ENCODE peak calls at places on chromosomes 3 and 15, in six cellular contexts. Z is H1, B is K562, S is GM12891, K is HepG2, D is GM12878. U is an unnamed sample.

GRCh38 chr3:49972656-49973055 is 32.7 kb downstream of the RBM6 start:
- DNase-seq in Z (no peak), B (no peak), K (peak), D (no peak), S (no peak), U (no peak)

GRCh38 chr3:136075816-136076215 is 110.3 kb downstream of the PPP2R3A start:
- DNase-seq in K (no peak), Z (no peak), S (no peak), D (no peak), B (no peak), U (no peak)

GRCh38 chr15:77747175-77748077 is 114.7 kb upstream of the LINGO1 start:
- DNase-seq in K (no peak), S (no peak), Z (no peak), B (peak), D (no peak), U (no peak)

GRCh38 chr3:39106281-39107055 is 959 bp downstream of the GORASP1 start:
- DNase-seq in K (no peak), B (no peak), S (no peak), Z (no peak), D (no peak), U (no peak)

GRCh38 chr3:123289336-123290106 is 87.8 kb downstream of the SEC22A start:
- DNase-seq in B (no peak), S (no peak), D (no peak), K (no peak), Z (no peak), U (no peak)

GRCh38 chr3:60582285-60582684 is 669.0 kb downstream of the FHIT start:
- DNase-seq in S (no peak), D (no peak), Z (no peak), B (no peak), K (no peak), U (no peak)

GRCh38 chr3:58683001-58683845 is 16.6 kb upstream of the FAM3D start:
- DNase-seq in K (no peak), Z (no peak), B (no peak), D (peak), S (no peak), U (no peak)

GRCh38 chr15:38069001-38069400 is 134.6 kb downstream of the TMCO5A start:
- DNase-seq in D (peak), Z (no peak), S (peak), B (no peak), K (no peak), U (peak)

GRCh38 chr15:92657486-92657885 is 1.9 kb upstream of the FAM174B start:
- DNase-seq in Z (peak), D (no peak), S (no peak), B (no peak), K (no peak), U (no peak)

GRCh38 chr3:13172644-13173013 is 99.4 kb upstream of the IQSEC1 start:
- DNase-seq in D (no peak), K (no peak), S (no peak), B (no peak), Z (no peak), U (no peak)

GRCh38 chr3:195056506-195056905 is 214.5 kb downstream of the XXYLT1 start:
- DNase-seq in S (no peak), Z (no peak), K (no peak), D (no peak), B (no peak), U (no peak)

GRCh38 chr3:149641011-149641728 is 16.7 kb downstream of the WWTR1 start:
- DNase-seq in S (no peak), Z (no peak), K (peak), B (no peak), D (no peak), U (no peak)

GRCh38 chr3:72663429-72663828 is 184.8 kb downstream of the SHQ1 start:
- DNase-seq in D (no peak), Z (no peak), B (no peak), K (peak), S (no peak), U (no peak)

GRCh38 chr15:44882499-44882968 is 74.0 kb upstream of the TERB2 start:
- DNase-seq in Z (no peak), K (no peak), D (peak), S (no peak), B (no peak), U (no peak)

GRCh38 chr3:197339841-197340520 is 41.6 kb upstream of the DLG1 start:
- DNase-seq in D (no peak), K (peak), Z (no peak), S (no peak), B (no peak), U (no peak)

GRCh38 chr3:101690972-101691371 is 4.5 kb upstream of the RPL24 start:
- DNase-seq in S (no peak), Z (no peak), B (peak), D (no peak), K (no peak), U (no peak)

GRCh38 chr3:115783938-115784738 is 160.8 kb downstream of the GAP43 start:
- DNase-seq in S (peak), K (peak), D (peak), Z (peak), B (peak), U (peak)
- TF ChIP-seq POLR2A in S (no peak), K (peak), D (peak), Z (no peak), B (no peak), U (no peak)

GRCh38 chr3:186932281-186933181 is 2.2 kb downstream of the ST6GAL1 start:
- DNase-seq in D (no peak), B (no peak), Z (no peak), K (no peak), S (no peak), U (no peak)
- TF ChIP-seq POLR2AphosphoS5 in D (no peak), B (no peak), Z (no peak), K (no peak), S (no peak), U (no peak)

GRCh38 chr15:55740479-55740878 is 2.5 kb downstream of the PRTG start:
- DNase-seq in Z (no peak), K (no peak), D (no peak), S (no peak), B (no peak), U (no peak)

GRCh38 chr15:55742927-55743614 is at the start of gene PRTG:
- DNase-seq in S (peak), B (peak), Z (peak), D (no peak), K (peak), U (peak)

GRCh38 chr15:55742498-55742926 is 440 bp downstream of the PRTG start:
- DNase-seq in D (no peak), Z (no peak), B (no peak), K (no peak), S (peak), U (peak)

GRCh38 chr15:55740981-55741591 is 1.9 kb downstream of the PRTG start:
- DNase-seq in S (no peak), B (no peak), K (no peak), Z (no peak), D (no peak), U (no peak)

DNA sequence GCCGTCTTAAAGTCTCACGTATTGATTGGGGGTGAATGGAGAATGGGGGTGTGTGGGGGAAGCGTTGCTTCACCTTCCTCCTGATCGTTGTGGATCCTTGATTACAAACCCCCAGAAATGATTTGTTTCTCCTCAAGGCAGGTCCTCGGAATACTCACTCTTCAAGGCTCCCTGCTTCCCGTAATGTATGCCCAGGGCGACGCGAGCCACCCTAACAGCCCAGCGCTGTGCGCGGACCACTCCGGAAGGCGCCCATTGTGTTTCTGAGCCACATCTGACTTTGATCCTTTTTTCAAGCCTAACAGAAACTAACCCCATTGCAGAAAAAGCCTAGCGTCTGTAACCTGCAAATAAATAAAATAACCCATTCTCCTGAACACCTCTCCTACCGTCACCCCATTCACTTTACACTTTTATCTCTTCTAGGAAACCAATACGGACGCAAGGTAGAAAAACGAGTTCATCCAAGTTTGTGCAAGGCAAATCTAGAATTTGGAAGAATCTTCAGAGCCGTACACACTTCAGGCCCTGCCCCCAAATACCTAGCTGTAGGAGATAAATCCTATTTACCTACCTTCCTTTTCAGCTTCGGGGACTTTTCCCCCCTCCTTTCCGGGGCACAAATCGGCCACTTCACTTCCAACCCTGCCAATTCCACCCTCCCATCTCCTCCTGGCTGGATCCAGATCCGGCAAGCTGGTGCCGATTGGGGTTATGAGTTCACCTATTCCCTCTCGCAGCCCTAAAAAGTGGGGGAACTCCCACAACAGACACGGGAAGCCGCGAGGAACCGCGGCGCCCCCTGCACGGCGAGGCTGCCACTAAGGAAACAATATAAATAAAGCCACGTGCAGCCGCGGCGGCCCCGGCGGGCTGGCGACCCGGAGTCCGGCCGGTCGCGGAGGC is 1.1 kb downstream of the PRTG start:
- DNase-seq in D (no peak), B (no peak), S (no peak), Z (peak), K (peak), U (no peak)
- TF ChIP-seq TAF1 in D (no peak), B (no peak), S (no peak), Z (no peak), K (no peak), U (no peak)

GRCh38 chr3:127673191-127674098 is 693 bp downstream of the ABTB1 start:
- DNase-seq in Z (peak), D (no peak), S (peak), B (peak), K (no peak), U (peak)
- TF ChIP-seq POLR2A in Z (no peak), D (no peak), S (no peak), B (no peak), K (no peak), U (no peak)

DNA sequence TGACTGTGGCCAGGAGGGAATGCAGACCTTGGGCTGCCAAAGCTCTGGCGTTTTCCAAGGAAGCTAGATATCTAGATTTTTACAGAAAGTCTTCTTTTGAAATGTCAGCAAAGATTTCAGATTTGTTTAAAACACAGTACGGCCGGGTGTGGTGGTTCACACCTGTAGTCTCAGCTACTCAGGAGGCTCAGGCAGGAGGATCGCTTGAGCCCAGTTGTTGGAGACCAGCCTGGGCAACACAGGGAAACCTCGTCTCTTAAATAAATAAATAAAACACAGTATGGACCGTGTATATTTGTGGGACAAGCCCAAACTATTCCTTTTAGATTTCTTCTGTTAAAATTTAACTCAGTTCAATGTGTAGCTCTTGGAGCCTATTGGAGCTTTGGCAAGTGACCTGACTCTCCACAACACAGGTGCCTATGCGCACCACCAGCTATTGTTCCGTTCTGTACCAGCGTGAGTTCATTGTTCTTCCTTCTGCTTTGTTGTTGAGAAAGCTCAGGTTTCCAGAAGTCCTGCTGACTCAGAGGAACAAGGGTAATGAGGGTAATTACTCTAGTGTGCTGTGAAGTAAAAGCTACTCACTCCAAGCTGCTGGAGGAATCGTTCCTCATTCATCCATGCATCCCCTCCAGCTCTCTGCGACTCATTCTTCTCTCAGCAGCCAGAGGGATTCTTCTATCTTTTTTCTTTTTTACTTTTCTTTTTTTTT is 73.1 kb upstream of the SLC6A6 start:
- DNase-seq in D (no peak), B (no peak), Z (no peak), S (no peak), K (no peak), U (no peak)
- TF ChIP-seq POLR2AphosphoS5 in D (no peak), B (no peak), Z (no peak), S (no peak), K (no peak), U (no peak)

GRCh38 chr15:50112488-50113186 is 6.4 kb downstream of the ATP8B4 start:
- DNase-seq in D (no peak), Z (no peak), B (no peak), S (no peak), K (no peak), U (no peak)

GRCh38 chr15:50114381-50114780 is 4.7 kb downstream of the ATP8B4 start:
- DNase-seq in D (no peak), S (no peak), K (no peak), Z (no peak), B (no peak), U (no peak)

GRCh38 chr15:50109086-50109987 is 9.7 kb downstream of the ATP8B4 start:
- DNase-seq in Z (no peak), K (no peak), D (no peak), B (no peak), S (no peak), U (no peak)

GRCh38 chr15:50116477-50116876 is 2.6 kb downstream of the ATP8B4 start:
- DNase-seq in D (no peak), S (no peak), B (peak), Z (peak), K (peak), U (no peak)

DNA sequence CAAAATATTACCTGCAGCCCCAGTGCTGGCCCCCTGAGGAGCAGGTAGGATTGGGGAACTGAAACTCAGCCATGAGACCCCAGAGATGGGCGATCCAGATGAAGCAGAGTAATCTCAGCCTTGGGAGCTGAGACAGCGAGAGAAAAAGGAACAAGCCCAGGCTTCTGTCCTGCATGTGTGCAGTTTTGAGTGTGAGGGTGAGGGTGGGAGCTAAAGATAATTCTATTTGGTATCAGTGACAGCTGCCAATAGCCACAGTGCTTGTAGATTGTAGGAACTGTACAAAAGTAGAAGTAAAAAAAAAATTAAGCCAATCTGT is 5.9 kb downstream of the ATP8B4 start:
- DNase-seq in D (no peak), Z (no peak), B (no peak), K (no peak), S (no peak), U (no peak)
- TF ChIP-seq TAF1 in D (no peak), Z (no peak), B (no peak), K (no peak), S (no peak), U (no peak)

GRCh38 chr15:70854669-70854976 is 666 bp upstream of the LARP6 start:
- DNase-seq in S (no peak), K (no peak), B (no peak), Z (no peak), D (no peak), U (no peak)

GRCh38 chr15:70856177-70856883 is 2.4 kb upstream of the LARP6 start:
- DNase-seq in Z (no peak), K (no peak), S (no peak), B (no peak), D (no peak), U (no peak)

GRCh38 chr15:70855764-70856163 is 1.8 kb upstream of the LARP6 start:
- DNase-seq in K (no peak), Z (no peak), D (peak), S (peak), B (no peak), U (no peak)

GRCh38 chr15:70857547-70858265 is 3.7 kb upstream of the LARP6 start:
- DNase-seq in B (no peak), Z (no peak), S (no peak), D (no peak), K (no peak), U (no peak)

DNA sequence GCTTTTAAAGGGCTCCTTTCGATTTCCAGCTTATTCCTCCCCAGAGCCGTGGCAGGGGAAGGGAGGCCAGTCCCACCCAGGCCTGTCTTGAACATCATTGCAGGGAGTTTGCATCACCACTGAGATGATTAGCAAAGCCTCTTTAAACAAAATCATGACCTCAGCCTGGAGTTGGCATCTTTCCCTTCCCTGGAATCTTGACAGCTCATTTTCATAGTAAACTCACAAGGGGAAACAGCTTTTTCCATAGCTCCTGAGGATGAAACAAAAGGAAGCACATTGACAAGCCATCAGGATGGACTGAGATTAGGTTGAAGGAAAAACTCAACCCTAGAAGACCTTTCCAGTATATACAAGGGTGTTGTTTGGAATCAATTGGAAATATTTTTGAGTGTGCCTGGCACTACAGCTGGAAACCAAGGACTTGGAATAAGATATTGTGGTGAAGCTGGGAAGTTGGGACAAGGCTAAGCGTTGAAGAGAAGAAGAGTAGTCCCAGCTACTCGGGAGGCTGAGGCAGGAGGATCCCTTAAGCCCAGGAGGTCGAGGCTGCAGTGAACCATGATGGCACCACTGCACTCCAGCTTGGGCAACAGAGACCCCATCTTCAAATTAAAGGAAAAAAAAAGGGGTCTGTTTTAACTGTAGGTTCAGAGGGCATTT is 3.1 kb upstream of the LARP6 start:
- DNase-seq in B (no peak), S (no peak), Z (no peak), K (no peak), D (no peak), U (no peak)
- TF ChIP-seq POLR2A in B (no peak), S (no peak), Z (no peak), K (no peak), D (no peak), U (no peak)